ENCODE peak calls at places on chromosomes 16 and 17, in four cellular contexts. R, M, G and X are unnamed samples.

GRCh38 chr16:86334062-86334461 is 176.3 kb upstream of the FOXF1 start:
- DNase-seq in M (no peak), G (no peak), R (no peak), X (no peak)

GRCh38 chr17:74637265-74637664 is 13.7 kb upstream of the CD300E start:
- DNase-seq in R (no peak), M (no peak), G (no peak), X (no peak)

GRCh38 chr16:70750893-70751467 is 50.0 kb downstream of the VAC14 start:
- DNase-seq in M (no peak), R (no peak), G (no peak), X (no peak)

GRCh38 chr16:59192551-59193199 is 458.6 kb upstream of the GOT2 start:
- DNase-seq in G (no peak), M (peak; percentile 23), R (no peak), X (peak; percentile 54)

GRCh38 chr16:4852221-4852872 is 5.1 kb downstream of the UBN1 start:
- DNase-seq in M (no peak), G (no peak), R (no peak), X (peak; percentile 57)

GRCh38 chr17:64037180-64037579 is 16.7 kb upstream of the ICAM2 start:
- DNase-seq in G (no peak), M (no peak), R (no peak), X (no peak)

GRCh38 chr17:38693700-38694329 is 11.3 kb upstream of the MLLT6 start:
- DNase-seq in G (no peak), M (no peak), R (no peak), X (no peak)

GRCh38 chr16:1451702-1452392 is 7.5 kb upstream of the CCDC154 start:
- DNase-seq in G (no peak), R (no peak), M (no peak), X (no peak)

GRCh38 chr16:46891910-46892309 is 7.7 kb downstream of the GPT2 start:
- DNase-seq in G (no peak), M (no peak), R (no peak), X (no peak)

GRCh38 chr17:15957206-15957605 is 12.3 kb downstream of the ADORA2B start:
- DNase-seq in M (no peak), G (no peak), R (no peak), X (peak; percentile 87)

GRCh38 chr17:64718058-64718457 is 56.0 kb upstream of the SMURF2 start:
- DNase-seq in M (no peak), G (no peak), R (no peak), X (no peak)

GRCh38 chr16:50210266-50211038 is 55.9 kb upstream of the ADCY7 start:
- DNase-seq in R (peak; percentile 23), G (no peak), M (peak; percentile 66), X (peak; percentile 89)

GRCh38 chr17:40323731-40324650 is 15.0 kb downstream of the RARA start:
- DNase-seq in M (no peak), G (no peak), R (peak; percentile 44), X (peak; percentile 80)

GRCh38 chr16:87563714-87564523 is 38.4 kb upstream of the JPH3 start:
- DNase-seq in G (no peak), M (no peak), R (no peak), X (no peak)

GRCh38 chr16:85256190-85256739 is 144.0 kb upstream of the CIBAR2 start:
- DNase-seq in R (no peak), G (no peak), M (no peak), X (no peak)

GRCh38 chr16:50282010-50282538 is 15.7 kb downstream of the ADCY7 start:
- DNase-seq in M (peak; percentile 97), R (peak; percentile 31), G (no peak), X (peak; percentile 49)

GRCh38 chr16:28258571-28258970 is 33.8 kb upstream of the SBK1 start:
- DNase-seq in G (no peak), M (no peak), R (no peak), X (no peak)

GRCh38 chr16:54066451-54067056 is 220.0 kb downstream of the IRX3 start:
- DNase-seq in R (no peak), M (no peak), G (no peak), X (no peak)

GRCh38 chr17:2510559-2510958 is 1.1 kb downstream of the METTL16 start:
- DNase-seq in R (no peak), M (no peak), G (no peak), X (peak; percentile 31)

GRCh38 chr17:73710095-73710592 is 65.9 kb upstream of the SDK2 start:
- DNase-seq in R (peak; percentile 46), G (peak; percentile 30), M (peak; percentile 44), X (peak; percentile 82)

GRCh38 chr16:88524973-88525662 is 45.1 kb upstream of the ZC3H18 start:
- DNase-seq in R (no peak), M (no peak), G (no peak), X (no peak)

GRCh38 chr16:21277927-21278706 is at the start of gene CRYM:
- DNase-seq in G (no peak), M (no peak), R (no peak), X (peak; percentile 69)

GRCh38 chr16:9465150-9465549 is 373.7 kb downstream of the HAPSTR1 start:
- DNase-seq in R (no peak), G (no peak), M (no peak), X (no peak)

GRCh38 chr16:5551909-5552308 is 454.3 kb upstream of the EEF2KMT start:
- DNase-seq in R (no peak), M (no peak), G (no peak), X (no peak)

GRCh38 chr17:5446786-5447185 is 7.8 kb upstream of the C1QBP start:
- DNase-seq in G (no peak), R (no peak), M (no peak), X (no peak)

GRCh38 chr17:59427425-59427921 is 96.0 kb downstream of the YPEL2 start:
- DNase-seq in M (no peak), G (no peak), R (no peak), X (no peak)